ENCODE peak calls at places on chromosomes 6 and 20, in six cellular contexts. P, O, M, V, D and R are unnamed samples. For H3K4me1, the result is how much of the 10 kb centered on the place peaks cover.

GRCh38 chr6:151148111-151148510 is 91.7 kb upstream of the AKAP12 start:
- DNase-seq in P (no peak), O (no peak), M (no peak), V (no peak), D (no peak), R (no peak)

GRCh38 chr6:89139509-89140346 is 6.1 kb upstream of the PM20D2 start:
- DNase-seq in P (peak), O (no peak), M (no peak), V (peak), D (no peak), R (no peak)

GRCh38 chr6:14924126-14925024 is 321.5 kb upstream of the JARID2 start:
- DNase-seq in P (peak), O (no peak), M (peak), V (peak), D (no peak), R (no peak)

GRCh38 chr6:70162972-70163371 is 139.9 kb downstream of the COL9A1 start:
- DNase-seq in P (no peak), O (peak), M (no peak), V (no peak), D (no peak), R (no peak)

GRCh38 chr6:28922004-28922840 is 1.6 kb downstream of the TRIM27 start:
- DNase-seq in P (no peak), O (peak), M (no peak), V (peak), D (no peak), R (no peak)

GRCh38 chr6:25205629-25206028 is 73.5 kb upstream of the CARMIL1 start:
- DNase-seq in P (no peak), O (no peak), M (no peak), V (no peak), D (no peak), R (no peak)

GRCh38 chr6:47710295-47710694 is 11.9 kb downstream of the ADGRF4 start:
- DNase-seq in P (no peak), O (no peak), M (no peak), V (no peak), D (no peak), R (no peak)

GRCh38 chr6:79269877-79270276 is 35.4 kb upstream of the HMGN3 start:
- DNase-seq in P (peak), O (no peak), M (no peak), V (peak), D (no peak), R (peak)

GRCh38 chr6:82862543-82862942 is 203.1 kb downstream of the UBE3D start:
- DNase-seq in P (no peak), O (no peak), M (no peak), V (no peak), D (no peak), R (no peak)

GRCh38 chr6:148407372-148407771 is 64.7 kb downstream of the SASH1 start:
- DNase-seq in P (peak), O (no peak), M (no peak), V (no peak), D (no peak), R (peak)

GRCh38 chr6:154974485-154975149 is 20.5 kb upstream of the TIAM2 start:
- DNase-seq in P (no peak), O (no peak), M (no peak), V (no peak), D (no peak), R (no peak)

GRCh38 chr6:56852249-56852606 is 102.7 kb upstream of the BEND6 start:
- DNase-seq in P (no peak), O (no peak), M (no peak), V (no peak), D (no peak), R (no peak)

GRCh38 chr6:118284736-118285360 is 263.2 kb upstream of the PLN start:
- DNase-seq in P (peak), O (no peak), M (no peak), V (no peak), D (no peak), R (no peak)

GRCh38 chr6:36616888-36617521 is 22.8 kb downstream of the SRSF3 start:
- DNase-seq in P (no peak), O (no peak), M (no peak), V (no peak), D (no peak), R (peak)

GRCh38 chr6:151322570-151322969 is 68.8 kb downstream of the ZBTB2 start:
- DNase-seq in P (no peak), O (peak), M (no peak), V (no peak), D (no peak), R (no peak)

GRCh38 chr6:25085761-25086160 is 150.0 kb upstream of the RIPOR2 start:
- DNase-seq in P (no peak), O (no peak), M (no peak), V (no peak), D (no peak), R (no peak)

GRCh38 chr6:17212541-17213371 is 68.4 kb upstream of the RBM24 start:
- DNase-seq in P (peak), O (no peak), M (peak), V (peak), D (no peak), R (no peak)

GRCh38 chr6:111872521-111873177 is 603 bp downstream of the FYN start:
- DNase-seq in P (peak), O (peak), M (peak), V (peak), D (no peak), R (no peak)

GRCh38 chr20:17456226-17456625 is 75.0 kb downstream of the BFSP1 start:
- DNase-seq in P (no peak), O (no peak), M (no peak), V (no peak), D (no peak), R (no peak)

GRCh38 chr6:167817016-167817415 is 9.7 kb upstream of the AFDN start:
- DNase-seq in P (no peak), O (no peak), M (no peak), V (no peak), D (no peak), R (no peak)

GRCh38 chr6:145028144-145028818 is 707.0 kb downstream of the EPM2A start:
- DNase-seq in P (peak), O (no peak), M (peak), V (peak), D (no peak), R (peak)

GRCh38 chr6:91523511-91523910 is 936.6 kb upstream of the MAP3K7 start:
- DNase-seq in P (peak), O (no peak), M (no peak), V (no peak), D (no peak), R (no peak)

GRCh38 chr6:166862287-166862977 is 93.9 kb downstream of the RNASET2 start:
- DNase-seq in P (no peak), O (no peak), M (peak), V (peak), D (peak), R (no peak)

GRCh38 chr6:36929152-36929551 is 25.4 kb upstream of the PI16 start:
- DNase-seq in P (no peak), O (no peak), M (no peak), V (no peak), D (no peak), R (no peak)

GRCh38 chr6:73418081-73418741 is 23.6 kb downstream of the DDX43 start:
- DNase-seq in P (peak), O (no peak), M (no peak), V (no peak), D (no peak), R (no peak)

GRCh38 chr6:112144145-112144926 is 56.9 kb downstream of the FAM229B start:
- DNase-seq in P (no peak), O (no peak), M (no peak), V (no peak), D (no peak), R (no peak)

GRCh38 chr6:79544939-79545450 is 7.8 kb upstream of the LCA5 start:
- DNase-seq in P (peak), O (peak), M (peak), V (peak), D (peak), R (peak)

GRCh38 chr6:132380358-132380757 is 20.9 kb downstream of the MOXD1 start:
- DNase-seq in P (no peak), O (no peak), M (no peak), V (no peak), D (no peak), R (no peak)

GRCh38 chr6:54135665-54136370 is 24.6 kb downstream of the MLIP start:
- DNase-seq in P (peak), O (no peak), M (no peak), V (peak), D (no peak), R (no peak)

GRCh38 chr20:17570347-17571152 is 675 bp downstream of the DSTN start:
- DNase-seq in P (peak), O (peak), M (peak), V (peak), D (no peak), R (no peak)

GRCh38 chr20:39823239-39823638 is 861.1 kb downstream of the DHX35 start:
- DNase-seq in P (peak), O (no peak), M (no peak), V (no peak), D (no peak), R (no peak)

GRCh38 chr20:61447950-61448349 is 195.9 kb downstream of the CDH4 start:
- DNase-seq in P (no peak), O (no peak), M (peak), V (no peak), D (no peak), R (no peak)

GRCh38 chr6:112014483-112014882 is 39.4 kb upstream of the CCN6 start:
- DNase-seq in P (peak), O (no peak), M (no peak), V (no peak), D (no peak), R (no peak)

GRCh38 chr20:44942264-44942973 is 17.8 kb downstream of the TOMM34 start:
- DNase-seq in P (no peak), O (no peak), M (peak), V (no peak), D (no peak), R (no peak)

GRCh38 chr20:53581444-53582311 is 12.0 kb downstream of the ZNF217 start:
- DNase-seq in P (no peak), O (no peak), M (no peak), V (no peak), D (no peak), R (no peak)

GRCh38 chr6:40695750-40696415 is 108.7 kb upstream of the LRFN2 start:
- DNase-seq in P (no peak), O (no peak), M (no peak), V (no peak), D (no peak), R (no peak)

GRCh38 chr6:134282816-134283215 is 35.1 kb downstream of the SGK1 start:
- DNase-seq in P (peak), O (no peak), M (no peak), V (no peak), D (no peak), R (no peak)

GRCh38 chr6:15791401-15792137 is 128.7 kb upstream of the DTNBP1 start:
- DNase-seq in P (no peak), O (no peak), M (no peak), V (peak), D (no peak), R (no peak)

GRCh38 chr20:44336725-44337380 is at the start of gene R3HDML:
- DNase-seq in P (no peak), O (no peak), M (no peak), V (no peak), D (no peak), R (no peak)

GRCh38 chr6:99424022-99424421 is 1.1 kb downstream of the PNISR start:
- DNase-seq in P (no peak), O (no peak), M (no peak), V (no peak), D (no peak), R (no peak)

GRCh38 chr6:99422912-99423311 is 2.2 kb downstream of the PNISR start:
- DNase-seq in P (no peak), O (no peak), M (no peak), V (no peak), D (no peak), R (no peak)

GRCh38 chr6:99426454-99426762 is 1.3 kb upstream of the PNISR start:
- DNase-seq in P (peak), O (no peak), M (no peak), V (no peak), D (no peak), R (no peak)

GRCh38 chr6:99425647-99426453 is 742 bp upstream of the PNISR start:
- DNase-seq in P (peak), O (peak), M (peak), V (peak), D (peak), R (peak)

DNA sequence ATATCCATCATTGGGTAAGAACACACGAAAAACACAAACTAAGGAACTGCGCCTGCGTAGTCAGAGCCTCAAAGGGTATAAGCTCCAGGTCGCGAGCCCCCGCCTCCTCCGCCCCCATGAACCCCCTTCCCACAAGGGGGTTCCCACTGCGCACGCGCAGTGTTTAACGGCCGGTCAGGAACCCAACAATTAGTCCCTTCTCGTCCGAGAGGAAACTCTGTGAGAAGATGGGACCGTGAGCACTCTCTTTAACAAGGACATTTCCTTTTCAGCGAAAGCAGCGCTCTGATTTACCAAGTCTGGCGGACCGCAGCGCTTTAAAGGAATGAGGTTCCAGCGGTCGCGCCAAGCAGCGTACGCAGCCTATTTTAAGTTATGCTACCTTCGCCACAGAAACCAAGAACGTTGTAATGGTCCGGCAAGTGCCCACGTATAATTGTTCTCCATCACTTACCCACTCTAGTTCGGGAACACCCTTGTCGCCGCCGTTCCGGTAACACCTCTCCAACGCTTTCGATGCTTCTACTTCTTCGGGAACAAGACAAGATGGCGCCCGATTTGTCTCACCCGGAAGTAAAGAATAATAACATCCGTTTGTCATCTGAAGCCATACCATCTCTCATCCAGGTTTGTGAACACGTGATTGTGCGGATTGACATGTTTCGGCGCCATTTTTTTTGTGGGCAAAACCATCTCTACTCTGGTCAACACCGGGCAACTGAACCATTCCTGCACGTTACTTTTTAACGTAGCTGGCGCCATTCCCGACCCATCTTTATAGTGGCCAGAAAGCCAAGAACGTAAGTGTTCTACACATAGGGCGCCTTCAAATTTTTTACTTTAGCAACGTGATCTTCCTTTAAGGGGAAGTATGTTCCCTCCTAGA is at the start of gene PNISR:
- DNase-seq in P (peak), O (peak), M (peak), V (peak), D (peak), R (peak)
- TF ChIP-seq EZH2 in P (no peak), O (no peak), M (peak), V (no peak), D (no peak), R (no peak)

GRCh38 chr20:5024103-5024502 is 22.8 kb upstream of the SLC23A2 start:
- DNase-seq in P (peak), O (no peak), M (no peak), V (no peak), D (no peak), R (no peak)
- H3K4me1 ChIP-seq in P (under half), O (under half), M (under half), V (under half), D (under half), R (under half)

GRCh38 chr6:38567436-38567835 is 72.3 kb downstream of the BTBD9 start:
- DNase-seq in P (peak), O (no peak), M (no peak), V (peak), D (no peak), R (no peak)

GRCh38 chr6:38566295-38566694 is 73.4 kb downstream of the BTBD9 start:
- DNase-seq in P (no peak), O (no peak), M (no peak), V (no peak), D (no peak), R (no peak)

DNA sequence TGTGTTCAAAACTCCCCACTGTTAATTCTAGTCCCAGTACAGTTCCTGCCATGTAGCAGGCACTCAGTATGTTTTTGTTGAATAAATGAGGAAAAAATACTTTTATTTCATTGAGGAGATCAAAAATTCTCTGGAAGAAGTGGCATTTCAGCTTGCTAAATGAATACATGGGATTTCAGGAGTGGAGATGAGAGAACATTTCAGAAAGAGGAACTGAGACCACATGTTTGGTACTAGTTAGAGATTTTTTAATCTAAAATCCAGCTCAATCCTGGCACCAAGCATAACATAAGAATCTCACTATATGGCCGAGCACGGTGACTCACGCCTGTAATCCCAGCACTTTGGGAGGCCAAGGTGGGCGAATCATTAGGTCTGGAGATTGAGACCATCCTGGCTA is 75.4 kb downstream of the BTBD9 start:
- DNase-seq in P (no peak), O (no peak), M (no peak), V (no peak), D (no peak), R (no peak)
- TF ChIP-seq EZH2 in P (no peak), O (no peak), M (no peak), V (no peak), D (no peak), R (no peak)

DNA sequence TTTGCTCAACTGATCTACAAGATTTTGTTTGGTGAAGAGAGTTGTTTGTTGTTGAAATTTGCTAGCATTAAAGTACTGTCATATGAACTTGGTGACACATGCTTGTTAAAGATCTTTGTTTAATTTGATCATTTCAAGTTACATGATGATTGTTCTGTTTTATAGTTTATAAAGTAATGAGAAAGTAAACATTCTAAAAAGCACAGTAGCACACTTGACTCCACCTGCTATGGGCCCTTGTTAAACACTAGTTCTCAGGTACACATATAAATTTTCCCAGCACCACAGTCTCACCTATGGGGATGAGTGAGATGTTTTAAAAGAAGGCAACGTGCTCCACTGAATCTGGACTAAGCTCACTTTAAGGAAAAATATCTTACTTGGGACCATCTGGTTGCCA is 14.1 kb downstream of the MCHR2 start:
- DNase-seq in P (no peak), O (no peak), M (no peak), V (no peak), D (no peak), R (no peak)
- H3K4me1 ChIP-seq in P (under half), O (under half), M (under half), V (under half), D (under half), R (under half)

DNA sequence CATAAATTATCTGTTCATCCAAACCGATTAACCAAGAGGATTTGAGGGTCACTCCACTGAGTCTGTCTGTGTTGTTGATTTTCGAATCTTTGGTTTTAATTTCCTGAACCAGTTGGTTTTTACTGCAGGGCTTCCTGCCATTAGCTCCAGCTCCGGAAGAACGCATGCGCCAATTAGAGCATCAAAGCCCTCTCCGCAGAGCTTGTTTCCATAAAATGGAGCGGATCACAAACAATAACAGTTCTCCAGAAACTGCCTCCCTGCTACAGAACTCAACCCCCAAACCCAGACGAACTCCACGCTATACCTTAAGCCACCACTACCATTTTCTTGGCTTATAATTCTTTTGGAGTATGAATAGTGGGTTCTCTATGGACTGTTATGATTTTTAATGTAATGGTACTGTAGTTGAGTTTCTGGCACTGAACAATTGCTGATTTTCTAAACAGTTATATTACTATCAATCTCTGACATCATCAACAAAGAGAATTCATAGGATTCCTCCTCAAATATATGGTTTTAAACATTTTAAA is 13.8 kb downstream of the TFAP2A start:
- DNase-seq in P (no peak), O (no peak), M (no peak), V (no peak), D (no peak), R (no peak)
- TF ChIP-seq EZH2 in P (no peak), O (no peak), M (peak), V (no peak), D (no peak), R (no peak)

DNA sequence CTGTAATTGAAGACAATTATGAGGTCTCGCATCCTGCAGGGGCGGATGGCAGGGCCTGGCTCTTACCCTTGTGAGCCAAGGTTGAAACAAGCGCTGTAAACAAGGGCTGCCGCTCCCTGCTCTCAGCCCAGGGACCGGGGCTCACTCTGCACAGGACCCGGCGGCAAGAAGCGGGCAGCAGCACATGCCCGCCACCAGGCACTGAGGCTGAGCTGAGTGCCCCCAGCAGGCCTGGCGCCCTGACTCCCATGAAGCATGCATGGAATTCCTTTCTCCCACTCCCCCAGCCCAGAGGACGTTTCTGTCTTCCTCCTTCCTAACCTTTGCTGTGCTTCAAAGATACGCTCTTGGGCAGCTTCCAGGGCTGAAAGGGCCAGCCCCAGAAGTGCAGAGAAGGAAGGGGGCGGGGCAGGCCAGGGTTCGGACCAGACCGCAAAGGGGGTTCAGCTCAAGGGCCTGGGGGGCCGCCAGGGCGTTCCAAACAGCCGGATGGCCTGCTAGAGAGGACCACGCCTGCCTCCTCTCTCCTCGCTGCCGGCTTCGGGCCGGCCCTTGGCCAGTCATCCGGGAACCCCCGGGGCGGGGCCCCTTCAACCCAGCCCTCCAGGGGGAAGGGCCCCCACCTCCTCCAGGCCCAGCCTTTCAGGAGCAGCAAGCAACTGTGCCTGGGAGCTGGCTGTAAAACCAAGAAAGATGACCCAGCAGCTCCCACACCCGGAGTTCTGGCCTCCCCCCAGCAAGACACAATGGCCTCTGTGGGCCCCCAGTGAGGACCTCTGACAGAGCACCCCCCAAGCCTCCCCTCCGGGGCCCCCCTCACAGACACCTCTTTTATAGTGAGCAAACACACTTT is 109.9 kb downstream of the NOL4L start:
- DNase-seq in P (peak), O (peak), M (peak), V (peak), D (no peak), R (peak)
- H3K4me1 ChIP-seq in P (under half), O (half or more), M (half or more), V (half or more), D (under half), R (under half)